ENCODE peak calls at places on chromosomes 3 and 15, in seven cellular contexts. M is SJSA1; Y is aorta; K is lung; T is IMR-90; D is naive thymus-derived CD4-positive, alpha-beta T cell; J is MG63. Z is an unnamed sample. For H3K36me3, the result is how much of the 10 kb centered on the place peaks cover.

GRCh38 chr15:76200641-76201105 is 110.6 kb downstream of the ETFA start:
- DNase-seq in M (no peak), Y (no peak), K (no peak), T (no peak), D (no peak), J (no peak), Z (no peak)

GRCh38 chr3:188584162-188584529 is 430.2 kb downstream of the LPP start:
- DNase-seq in M (no peak), Y (no peak), K (no peak), T (peak), D (no peak), J (peak), Z (peak)

GRCh38 chr3:171959532-171960044 is 79.8 kb upstream of the FNDC3B start:
- DNase-seq in M (no peak), Y (no peak), K (no peak), T (no peak), D (no peak), J (no peak), Z (no peak)

GRCh38 chr3:172148702-172149565 is 109.6 kb downstream of the FNDC3B start:
- DNase-seq in M (no peak), Y (no peak), K (no peak), T (no peak), D (no peak), J (no peak), Z (no peak)

GRCh38 chr3:124453221-124453620 is 277.0 kb upstream of the UMPS start:
- DNase-seq in M (no peak), Y (no peak), K (no peak), T (no peak), D (no peak), J (no peak), Z (no peak)

GRCh38 chr3:73094951-73095350 is 33.5 kb downstream of the EBLN2 start:
- DNase-seq in M (no peak), Y (no peak), K (no peak), T (no peak), D (no peak), J (no peak), Z (no peak)

GRCh38 chr3:96863129-96863740 is 48.8 kb downstream of the EPHA6 start:
- DNase-seq in M (no peak), Y (no peak), K (no peak), T (peak), D (no peak), J (peak), Z (peak)

GRCh38 chr3:97949743-97950142 is 22.5 kb downstream of the RIOX2 start:
- DNase-seq in M (no peak), Y (no peak), K (no peak), T (no peak), D (no peak), J (no peak), Z (no peak)

GRCh38 chr3:127908202-127908601 is 6.8 kb upstream of the KBTBD12 start:
- DNase-seq in M (no peak), Y (no peak), K (no peak), T (no peak), D (no peak), J (no peak), Z (no peak)

GRCh38 chr15:82081904-82082810 is 36.3 kb upstream of the MEX3B start:
- DNase-seq in M (peak), Y (no peak), K (no peak), T (peak), D (no peak), J (peak), Z (peak)

GRCh38 chr15:80577552-80578205 is 117.4 kb upstream of the ABHD17C start:
- DNase-seq in M (no peak), Y (no peak), K (no peak), T (no peak), D (no peak), J (no peak), Z (no peak)

GRCh38 chr3:195226900-195227447 is 44.0 kb downstream of the XXYLT1 start:
- DNase-seq in M (peak), Y (no peak), K (no peak), T (peak), D (no peak), J (no peak), Z (no peak)

GRCh38 chr3:55296035-55296434 is 191.1 kb downstream of the WNT5A start:
- DNase-seq in M (no peak), Y (no peak), K (no peak), T (peak), D (no peak), J (no peak), Z (no peak)

GRCh38 chr3:183830187-183830586 is 4.8 kb upstream of the MAP6D1 start:
- DNase-seq in M (no peak), Y (no peak), K (no peak), T (no peak), D (no peak), J (no peak), Z (no peak)

DNA sequence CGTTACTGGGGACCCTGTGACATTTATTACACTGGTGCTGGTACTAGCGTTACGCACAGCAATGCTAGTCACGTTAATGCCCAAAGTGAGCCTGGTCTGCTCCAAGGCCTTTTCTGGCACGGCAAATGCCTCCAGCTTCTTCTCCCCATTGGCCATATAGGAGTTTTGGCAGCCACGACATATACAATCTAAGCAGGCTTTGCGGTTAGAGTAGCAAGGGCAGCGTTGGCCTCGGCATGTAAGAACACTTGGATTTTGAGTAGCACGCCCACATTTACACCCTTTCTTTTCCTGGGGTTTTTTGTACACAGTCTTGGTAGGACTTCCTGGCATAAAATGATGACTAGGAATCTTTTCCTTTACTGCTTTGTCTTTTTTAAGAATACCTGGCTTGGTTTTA is 44.9 kb downstream of the MSL2 start:
- DNase-seq in M (no peak), Y (no peak), K (no peak), T (no peak), D (no peak), J (peak), Z (no peak)
- H3K36me3 ChIP-seq in M (under half), Y (under half), K (under half), T (under half), D (under half), J (under half), Z (under half)

DNA sequence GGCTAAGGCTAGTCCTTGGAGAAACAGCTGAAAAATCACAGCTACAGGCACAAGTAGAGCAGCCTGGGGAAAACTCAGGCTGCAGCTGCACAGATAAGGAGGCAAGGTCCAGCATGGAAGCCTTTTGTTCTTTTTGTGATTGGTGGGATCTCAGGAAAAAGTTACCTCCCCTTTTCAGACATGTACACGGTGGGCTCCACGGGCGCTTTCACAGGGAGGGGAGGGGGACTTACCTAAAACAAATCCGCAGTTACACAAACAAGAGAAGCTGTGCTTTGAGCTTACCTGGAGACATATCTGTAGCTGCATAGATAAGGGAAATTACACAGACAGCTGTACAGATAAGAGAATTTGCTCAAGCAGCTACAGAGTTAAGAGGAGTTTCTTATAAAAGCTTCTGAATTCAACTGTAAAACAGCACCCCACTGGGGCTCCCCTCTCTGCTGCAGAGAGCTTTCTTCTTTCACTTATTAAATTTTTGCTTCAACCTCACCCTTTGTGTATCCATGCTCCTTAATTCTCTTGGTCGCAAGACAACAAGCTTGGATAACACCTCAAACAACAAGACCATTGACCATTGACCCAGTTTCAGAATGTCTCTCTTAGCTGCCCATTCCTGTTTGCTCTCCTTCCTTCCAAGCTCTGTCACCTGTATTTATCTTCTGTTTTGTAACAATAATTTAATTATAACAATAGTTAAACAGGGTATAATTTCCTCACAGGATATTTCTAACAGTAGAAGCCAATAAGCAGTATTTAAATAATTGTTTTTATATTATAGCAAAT is 10.9 kb upstream of the CD200 start:
- DNase-seq in M (no peak), Y (no peak), K (no peak), T (no peak), D (no peak), J (no peak), Z (no peak)
- H3K4me3 ChIP-seq in M (no peak), Y (no peak), K (no peak), T (no peak), D (no peak), J (no peak), Z (no peak)

GRCh38 chr3:14127516-14128161 is 2.8 kb downstream of the TMEM43 start:
- DNase-seq in M (peak), Y (no peak), K (no peak), T (no peak), D (no peak), J (no peak), Z (no peak)

GRCh38 chr3:14130707-14131106 is 5.9 kb downstream of the TMEM43 start:
- DNase-seq in M (no peak), Y (no peak), K (no peak), T (no peak), D (no peak), J (no peak), Z (no peak)

GRCh38 chr3:14130230-14130629 is 5.4 kb downstream of the TMEM43 start:
- DNase-seq in M (no peak), Y (no peak), K (no peak), T (no peak), D (no peak), J (no peak), Z (no peak)

GRCh38 chr3:14127106-14127505 is 2.3 kb downstream of the TMEM43 start:
- DNase-seq in M (no peak), Y (no peak), K (no peak), T (no peak), D (no peak), J (no peak), Z (no peak)

DNA sequence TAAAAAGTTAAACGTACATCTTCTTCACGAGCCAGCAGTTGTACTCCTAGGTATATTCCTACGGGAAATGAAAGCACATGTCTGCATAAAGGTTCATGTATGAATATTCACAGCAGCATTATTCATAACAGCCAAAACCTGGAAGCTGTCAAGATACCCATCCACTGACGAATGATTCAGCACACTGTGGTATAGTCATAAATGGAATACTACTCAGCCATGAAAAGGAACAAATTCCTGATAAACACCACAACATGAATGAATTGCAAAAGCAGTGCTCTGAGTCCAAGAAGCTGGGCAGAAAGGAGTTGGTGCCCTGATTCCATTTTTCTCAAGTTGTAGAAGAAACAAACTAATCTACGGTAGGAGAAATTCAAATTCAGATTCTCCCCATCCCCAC is 3.9 kb downstream of the TMEM43 start:
- DNase-seq in M (no peak), Y (no peak), K (no peak), T (no peak), D (no peak), J (no peak), Z (no peak)
- H3K36me3 ChIP-seq in M (half or more), Y (under half), K (under half), T (half or more), D (half or more), J (half or more), Z (under half)

DNA sequence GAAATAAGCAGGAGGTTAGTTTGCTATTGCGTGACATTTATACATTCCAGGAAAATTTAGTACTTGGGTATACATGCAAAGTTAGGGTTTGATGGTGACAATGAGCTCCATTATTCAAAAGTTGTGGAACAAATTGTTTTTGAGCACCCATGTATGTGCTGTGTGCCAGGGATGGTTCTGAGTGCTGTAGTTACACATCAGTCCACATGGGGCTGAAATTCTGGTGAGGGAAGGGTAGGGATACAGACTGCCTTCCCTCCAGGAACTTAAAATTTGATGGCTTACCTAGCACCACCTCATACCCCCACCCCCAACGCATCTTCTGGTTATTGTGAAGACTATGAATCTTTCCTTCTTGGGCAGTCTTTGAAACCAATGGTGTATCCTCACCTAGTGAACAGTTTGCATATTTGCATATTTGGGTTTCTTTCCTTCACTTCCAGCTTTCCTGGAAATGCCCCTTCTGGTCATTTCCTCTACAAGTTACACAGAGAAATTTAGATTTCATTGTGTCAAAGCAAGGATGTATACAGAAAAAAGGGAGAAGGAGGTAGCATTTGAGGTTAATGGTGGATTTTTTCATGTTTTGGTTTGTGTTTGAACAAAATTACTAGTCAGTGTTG is 222.0 kb upstream of the IL12A start:
- DNase-seq in M (no peak), Y (no peak), K (no peak), T (peak), D (no peak), J (peak), Z (peak)
- H3K4me3 ChIP-seq in M (peak), Y (peak), K (no peak), T (peak), D (no peak), J (peak), Z (peak)

GRCh38 chr3:125512135-125512920 is 7.7 kb downstream of the SNX4 start:
- DNase-seq in M (no peak), Y (no peak), K (no peak), T (peak), D (no peak), J (peak), Z (peak)
- H3K36me3 ChIP-seq in M (under half), Y (under half), K (under half), T (under half), D (under half), J (half or more), Z (under half)

GRCh38 chr3:126287171-126287535 is 70.1 kb downstream of the KLF15 start:
- DNase-seq in M (no peak), Y (no peak), K (no peak), T (no peak), D (no peak), J (no peak), Z (no peak)
- H3K4me3 ChIP-seq in M (peak), Y (peak), K (no peak), T (peak), D (no peak), J (peak), Z (peak)

DNA sequence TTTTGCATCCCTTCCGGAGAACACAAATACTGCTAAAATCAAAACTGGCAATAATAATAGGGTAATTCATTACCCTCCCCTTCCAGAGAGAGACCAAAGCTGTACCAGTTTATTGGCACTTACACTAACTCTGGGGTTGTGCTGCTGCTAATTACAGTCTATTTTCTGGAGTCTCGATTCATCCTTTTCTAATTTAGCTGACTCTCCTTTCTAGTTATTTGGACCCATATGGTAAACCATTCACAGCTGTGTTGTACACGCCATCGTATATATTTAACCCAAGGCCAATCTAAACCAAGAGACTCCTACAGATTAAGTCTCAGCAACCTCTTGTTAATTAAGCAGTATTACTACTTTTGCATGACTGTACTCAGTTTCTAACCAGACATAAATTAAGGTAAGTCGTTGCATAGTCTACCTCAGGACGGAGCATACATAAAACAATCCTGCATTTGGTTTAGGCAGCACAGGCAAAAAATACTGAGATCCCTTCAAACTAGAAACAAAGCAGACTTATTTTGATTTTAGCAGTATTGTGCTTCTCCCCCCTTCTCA is 22.5 kb downstream of the ANXA2 start:
- DNase-seq in M (no peak), Y (no peak), K (no peak), T (no peak), D (no peak), J (no peak), Z (no peak)
- H3K36me3 ChIP-seq in M (half or more), Y (under half), K (under half), T (under half), D (under half), J (half or more), Z (half or more)

GRCh38 chr3:5186089-5186853 is 1.2 kb upstream of the EDEM1 start:
- DNase-seq in M (no peak), Y (no peak), K (no peak), T (no peak), D (no peak), J (no peak), Z (no peak)
- H3K4me3 ChIP-seq in M (no peak), Y (no peak), K (no peak), T (no peak), D (no peak), J (peak), Z (peak)

GRCh38 chr3:152443212-152444023 is 174.7 kb downstream of the MBNL1 start:
- DNase-seq in M (no peak), Y (no peak), K (no peak), T (peak), D (no peak), J (no peak), Z (no peak)
- H3K36me3 ChIP-seq in M (under half), Y (under half), K (under half), T (under half), D (under half), J (half or more), Z (under half)

GRCh38 chr15:33195283-33195682 is 769 bp upstream of the FMN1 start:
- DNase-seq in M (no peak), Y (no peak), K (no peak), T (no peak), D (no peak), J (no peak), Z (no peak)
- H3K4me3 ChIP-seq in M (peak), Y (peak), K (no peak), T (peak), D (peak), J (peak), Z (peak)